ENCODE peak calls at places on chromosomes 12 and 14, in nine cellular contexts. R, U, D, K, E, X, M, J and N are unnamed samples.

GRCh38 chr12:106629797-106630669 is 47.2 kb downstream of the RFX4 start:
- DNase-seq in R (peak), U (no peak), D (no peak), K (no peak), E (peak), X (no peak), M (no peak), J (no peak), N (no peak)

GRCh38 chr12:6313326-6313940 is 3.0 kb downstream of the PLEKHG6 start:
- DNase-seq in R (no peak), U (no peak), D (no peak), K (no peak), E (no peak), X (no peak), M (no peak), J (no peak), N (no peak)

GRCh38 chr14:49607583-49607982 is 8.8 kb downstream of the LRR1 start:
- DNase-seq in R (no peak), U (no peak), D (no peak), K (no peak), E (no peak), X (no peak), M (no peak), J (no peak), N (no peak)

GRCh38 chr12:104456950-104457745 is 400 bp downstream of the CHST11 start:
- DNase-seq in R (peak), U (peak), D (peak), K (peak), E (peak), X (peak), M (peak), J (peak), N (no peak)

GRCh38 chr12:58965568-58965967 is 45.3 kb upstream of the LRIG3 start:
- DNase-seq in R (no peak), U (no peak), D (no peak), K (no peak), E (no peak), X (no peak), M (no peak), J (no peak), N (no peak)

GRCh38 chr14:93041830-93042229 is 73.9 kb downstream of the ITPK1 start:
- DNase-seq in R (no peak), U (no peak), D (no peak), K (no peak), E (no peak), X (no peak), M (no peak), J (no peak), N (no peak)

GRCh38 chr14:75018684-75019083 is 16.0 kb downstream of the EIF2B2 start:
- DNase-seq in R (no peak), U (no peak), D (peak), K (no peak), E (no peak), X (no peak), M (no peak), J (no peak), N (no peak)

GRCh38 chr14:101075025-101075800 is 171.7 kb upstream of the RTL1 start:
- DNase-seq in R (no peak), U (peak), D (no peak), K (no peak), E (no peak), X (peak), M (no peak), J (no peak), N (no peak)

GRCh38 chr14:51449666-51450061 is 202.0 kb upstream of the FRMD6 start:
- DNase-seq in R (no peak), U (no peak), D (no peak), K (no peak), E (no peak), X (no peak), M (no peak), J (no peak), N (no peak)